ENCODE peak calls at places on chromosomes 6 and 20, in eight cellular contexts. T is upper lobe of right lung, V is psoas muscle, X is colonic mucosa, B is fibroblast of lung, N is GM23248, L is neural progenitor cell, F is adrenal gland. Q is an unnamed sample.

GRCh38 chr6:90610291-90610670 is 23.4 kb upstream of the MAP3K7 start:
- DNase-seq in T (no peak), V (no peak), X (no peak), B (no peak), N (peak; percentile 18), L (peak; percentile 40), F (no peak), Q (peak; percentile 41)

GRCh38 chr6:26097268-26097875 is 10.1 kb downstream of the HFE start:
- DNase-seq in T (no peak), V (no peak), X (peak; percentile 72), B (peak; percentile 52), N (peak; percentile 83), L (peak; percentile 85), F (peak; percentile 66), Q (no peak)

GRCh38 chr6:128655978-128656498 is 135.6 kb upstream of the PTPRK start:
- DNase-seq in T (no peak), V (no peak), X (no peak), B (peak; percentile 97), N (peak; percentile 86), L (peak; percentile 15), F (no peak), Q (no peak)

GRCh38 chr6:5305968-5306626 is 44.8 kb downstream of the FARS2 start:
- DNase-seq in T (no peak), V (no peak), X (no peak), B (peak; percentile 1), N (no peak), L (no peak), F (no peak), Q (no peak)

GRCh38 chr6:84002226-84002625 is 31.3 kb upstream of the MRAP2 start:
- DNase-seq in T (no peak), V (no peak), X (no peak), B (no peak), N (no peak), L (no peak), F (no peak), Q (no peak)

GRCh38 chr6:126625019-126625418 is 285.1 kb downstream of the CENPW start:
- DNase-seq in T (no peak), V (no peak), X (no peak), B (peak; percentile 32), N (peak; percentile 55), L (peak; percentile 51), F (no peak), Q (no peak)

GRCh38 chr6:110944681-110945151 is 13.8 kb upstream of the GTF3C6 start:
- DNase-seq in T (no peak), V (no peak), X (no peak), B (peak; percentile 91), N (peak; percentile 97), L (no peak), F (no peak), Q (no peak)

GRCh38 chr20:60271597-60271996 is 313.4 kb downstream of the CDH26 start:
- DNase-seq in T (no peak), V (no peak), X (no peak), B (no peak), N (peak; percentile 36), L (peak; percentile 28), F (no peak), Q (no peak)

GRCh38 chr6:114007451-114007953 is 36.6 kb upstream of the HDAC2 start:
- DNase-seq in T (no peak), V (no peak), X (no peak), B (peak; percentile 37), N (no peak), L (no peak), F (no peak), Q (no peak)

GRCh38 chr6:167921831-167922230 is 75.6 kb upstream of the KIF25 start:
- DNase-seq in T (no peak), V (no peak), X (no peak), B (no peak), N (no peak), L (no peak), F (no peak), Q (no peak)

GRCh38 chr20:6051505-6051904 is 2.4 kb downstream of the LRRN4 start:
- DNase-seq in T (no peak), V (no peak), X (no peak), B (peak; percentile 94), N (peak; percentile 87), L (no peak), F (no peak), Q (no peak)

GRCh38 chr6:144033816-144034540 is 25.9 kb upstream of the PLAGL1 start:
- DNase-seq in T (no peak), V (no peak), X (no peak), B (peak; percentile 82), N (peak; percentile 94), L (peak; percentile 8), F (peak; percentile 20), Q (no peak)

GRCh38 chr6:104705095-104705707 is 154.5 kb downstream of the HACE1 start:
- DNase-seq in T (no peak), V (no peak), X (no peak), B (peak; percentile 89), N (peak; percentile 57), L (no peak), F (peak; percentile 24), Q (no peak)

GRCh38 chr6:75488026-75488425 is 5.6 kb downstream of the FILIP1 start:
- DNase-seq in T (no peak), V (no peak), X (no peak), B (peak; percentile 23), N (peak; percentile 49), L (no peak), F (no peak), Q (no peak)

GRCh38 chr20:43492101-43492500 is 15.4 kb upstream of the L3MBTL1 start:
- DNase-seq in T (no peak), V (no peak), X (no peak), B (peak; percentile 28), N (no peak), L (no peak), F (no peak), Q (no peak)

GRCh38 chr6:169188051-169188863 is 65.4 kb downstream of the THBS2 start:
- DNase-seq in T (no peak), V (no peak), X (no peak), B (peak; percentile 99), N (peak; percentile 89), L (no peak), F (no peak), Q (no peak)

GRCh38 chr6:36759177-36759757 is 61.6 kb downstream of the RAB44 start:
- DNase-seq in T (peak; percentile 90), V (peak; percentile 91), X (peak; percentile 89), B (peak; percentile 56), N (peak; percentile 84), L (peak; percentile 87), F (peak; percentile 85), Q (peak; percentile 83)

GRCh38 chr20:60060593-60060992 is 102.4 kb downstream of the CDH26 start:
- DNase-seq in T (peak; percentile 77), V (peak; percentile 86), X (no peak), B (no peak), N (no peak), L (no peak), F (no peak), Q (peak; percentile 50)

GRCh38 chr6:36827261-36828079 is 11.8 kb downstream of the CPNE5 start:
- DNase-seq in T (no peak), V (no peak), X (no peak), B (peak; percentile 95), N (peak; percentile 43), L (peak; percentile 25), F (peak; percentile 63), Q (peak; percentile 59)

GRCh38 chr6:66985816-66986215 is 1278.8 kb upstream of the EYS start:
- DNase-seq in T (no peak), V (no peak), X (no peak), B (no peak), N (no peak), L (no peak), F (no peak), Q (no peak)

GRCh38 chr6:157822221-157823000 is 635 bp upstream of the SNX9 start:
- DNase-seq in T (peak; percentile 68), V (peak; percentile 68), X (peak; percentile 28), B (no peak), N (peak; percentile 31), L (peak; percentile 52), F (no peak), Q (no peak)
- H3K4me1 ChIP-seq in T (peaks cover 17% of the 10 kb centered on the region), V (peaks cover 12% of the 10 kb centered on the region), X (peaks cover 3% of the 10 kb centered on the region), B (peaks cover 3% of the 10 kb centered on the region), N (peaks cover 19% of the 10 kb centered on the region), L (peaks cover 14% of the 10 kb centered on the region), F (peaks cover 11% of the 10 kb centered on the region), Q (peaks cover 23% of the 10 kb centered on the region)

DNA sequence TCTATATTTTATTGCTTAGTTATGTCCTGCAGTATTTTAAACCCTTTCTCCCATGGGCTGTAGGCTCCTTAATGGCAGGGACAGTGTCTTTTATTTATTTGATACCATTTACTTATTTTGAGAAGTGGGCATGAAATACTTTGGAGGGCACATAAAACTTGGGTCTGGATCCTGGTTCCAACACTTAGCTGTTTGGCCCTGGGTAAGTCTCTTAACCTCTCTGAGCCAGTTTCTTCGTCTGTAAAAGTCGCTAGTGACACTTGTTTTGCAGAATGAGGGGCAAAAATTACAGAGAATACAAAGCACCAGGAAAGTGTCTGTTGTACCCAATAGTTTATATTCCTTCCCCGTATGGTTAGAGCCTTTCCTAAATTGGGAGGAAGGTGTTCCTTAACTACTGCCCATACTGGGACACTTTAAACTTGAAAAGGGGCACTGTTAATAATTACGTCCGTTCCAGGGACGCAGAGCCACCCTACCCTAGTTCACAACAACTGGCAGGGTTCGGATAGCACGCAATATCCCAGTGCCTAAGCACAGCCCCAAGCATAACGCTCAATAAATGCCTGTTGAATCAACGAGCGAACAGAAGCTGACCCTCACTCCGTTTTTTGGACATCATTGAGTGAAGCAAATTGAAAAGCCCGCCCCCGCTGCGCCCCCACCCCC is 6.0 kb upstream of the ARMC12 start:
- DNase-seq in T (no peak), V (no peak), X (no peak), B (no peak), N (no peak), L (no peak), F (no peak), Q (no peak)
- H3K4me3 ChIP-seq in T (peak overlapping the region; percentile 87), V (peak overlapping the region; percentile 94), X (peak overlapping the region; percentile 66), B (peak overlapping the region; percentile 78), N (peak overlapping the region; percentile 36), L (peak overlapping the region; percentile 79), F (no peak overlapping the region), Q (peak overlapping the region; percentile 67)

DNA sequence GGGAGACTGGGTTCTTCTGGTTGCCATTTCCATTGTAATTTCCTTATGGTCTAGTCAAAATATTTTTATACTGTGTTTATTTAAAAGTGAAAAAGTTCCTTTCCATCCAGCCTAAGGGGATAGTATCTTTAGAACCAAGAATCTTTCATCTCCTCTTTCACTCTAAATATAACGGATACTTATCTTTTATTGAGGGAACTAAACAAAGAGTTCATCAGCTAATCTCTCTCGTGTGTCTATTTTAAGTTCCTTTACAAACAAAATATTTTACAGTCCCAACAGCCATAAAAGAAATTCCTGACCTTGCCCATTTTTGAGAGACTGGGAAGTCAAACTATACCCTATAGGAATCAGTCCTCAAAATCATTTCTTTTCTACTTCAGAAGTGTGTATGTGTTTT is 232.7 kb downstream of the NKAIN2 start:
- DNase-seq in T (no peak), V (no peak), X (no peak), B (no peak), N (no peak), L (no peak), F (no peak), Q (no peak)
- H3K4me1 ChIP-seq in T (no peaks in the 10 kb centered on the region), V (peaks cover 7% of the 10 kb centered on the region), X (no peaks in the 10 kb centered on the region), B (no peaks in the 10 kb centered on the region), N (no peaks in the 10 kb centered on the region), L (peaks cover 7% of the 10 kb centered on the region), F (no peaks in the 10 kb centered on the region), Q (no peaks in the 10 kb centered on the region)

DNA sequence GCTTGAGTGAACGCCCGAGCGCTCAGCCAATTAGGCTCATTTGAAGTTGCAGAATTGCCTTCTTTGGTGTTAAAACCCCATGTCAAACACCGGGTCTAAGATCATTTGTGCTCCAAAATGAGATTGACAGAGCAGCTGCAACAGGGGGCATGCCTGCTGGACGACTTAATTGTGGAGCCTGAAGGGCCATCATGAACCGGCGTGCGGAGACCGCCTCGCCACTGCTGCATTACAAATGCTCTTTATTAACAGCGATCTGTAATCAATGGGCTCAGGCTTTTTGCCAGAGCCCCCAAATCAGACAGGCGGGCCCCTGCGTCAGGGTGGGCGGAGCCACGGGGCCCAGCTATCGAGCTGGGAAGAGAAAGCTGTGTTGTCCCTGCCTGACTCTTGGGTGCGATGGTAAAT is 183.2 kb downstream of the SIM1 start:
- DNase-seq in T (no peak), V (no peak), X (no peak), B (no peak), N (no peak), L (peak; percentile 93), F (no peak), Q (no peak)
- H3K4me3 ChIP-seq in T (peak overlapping the region; percentile 23), V (peak overlapping the region; percentile 65), X (no peak overlapping the region), B (peak overlapping the region; percentile 44), N (peak overlapping the region; percentile 50), L (peak overlapping the region; percentile 37), F (no peak overlapping the region), Q (no peak overlapping the region)

Q was measured in left lung.